ENCODE peak calls at places on chromosome X, in six cellular contexts. One of them, this sample, is unnamed.

GRCh38 chrX:154855256-154855655 is 20.8 kb upstream of the SMIM9 start:
- DNase-seq in cardiac muscle cell: no peak
- DNase-seq in NCI-H1092: no peak
- DNase-seq in HTR-8/SVneo: no peak
- DNase-seq in NCI-H774: no peak
- DNase-seq in type B pancreatic cell: no peak
- DNase-seq in this sample: no peak

GRCh38 chrX:7334253-7334935 is 186.4 kb upstream of the PUDP start:
- DNase-seq in cardiac muscle cell: no peak
- DNase-seq in NCI-H1092: no peak
- DNase-seq in HTR-8/SVneo: peak; percentile 5
- DNase-seq in NCI-H774: no peak
- DNase-seq in type B pancreatic cell: no peak
- DNase-seq in this sample: no peak

GRCh38 chrX:106300656-106301055 is 132.6 kb downstream of the PWWP3B start:
- DNase-seq in cardiac muscle cell: no peak
- DNase-seq in NCI-H1092: no peak
- DNase-seq in HTR-8/SVneo: no peak
- DNase-seq in NCI-H774: no peak
- DNase-seq in type B pancreatic cell: no peak
- DNase-seq in this sample: no peak

GRCh38 chrX:124015721-124016120 is 54.2 kb downstream of the STAG2 start:
- DNase-seq in cardiac muscle cell: no peak
- DNase-seq in NCI-H1092: no peak
- DNase-seq in HTR-8/SVneo: no peak
- DNase-seq in NCI-H774: no peak
- DNase-seq in type B pancreatic cell: no peak
- DNase-seq in this sample: no peak

GRCh38 chrX:115690554-115691216 is 129.7 kb downstream of the PLS3 start:
- DNase-seq in cardiac muscle cell: peak; percentile 87
- DNase-seq in NCI-H1092: peak; percentile 21
- DNase-seq in HTR-8/SVneo: peak; percentile 9
- DNase-seq in NCI-H774: peak; percentile 68
- DNase-seq in type B pancreatic cell: peak; percentile 74
- DNase-seq in this sample: peak; percentile 57

GRCh38 chrX:111322231-111322855 is 52.1 kb upstream of the CAPN6 start:
- DNase-seq in cardiac muscle cell: no peak
- DNase-seq in NCI-H1092: no peak
- DNase-seq in HTR-8/SVneo: no peak
- DNase-seq in NCI-H774: no peak
- DNase-seq in type B pancreatic cell: no peak
- DNase-seq in this sample: no peak

GRCh38 chrX:129721870-129722269 is 16.9 kb upstream of the XPNPEP2 start:
- DNase-seq in cardiac muscle cell: no peak
- DNase-seq in NCI-H1092: no peak
- DNase-seq in HTR-8/SVneo: no peak
- DNase-seq in NCI-H774: no peak
- DNase-seq in type B pancreatic cell: no peak
- DNase-seq in this sample: no peak

GRCh38 chrX:53379747-53380146 is 42.7 kb downstream of the SMC1A start:
- DNase-seq in cardiac muscle cell: no peak
- DNase-seq in NCI-H1092: no peak
- DNase-seq in HTR-8/SVneo: no peak
- DNase-seq in NCI-H774: no peak
- DNase-seq in type B pancreatic cell: no peak
- DNase-seq in this sample: no peak

GRCh38 chrX:152892499-152892898 is 5.4 kb upstream of the ZNF185 start:
- DNase-seq in cardiac muscle cell: no peak
- DNase-seq in NCI-H1092: no peak
- DNase-seq in HTR-8/SVneo: no peak
- DNase-seq in NCI-H774: no peak
- DNase-seq in type B pancreatic cell: no peak
- DNase-seq in this sample: no peak

GRCh38 chrX:71366674-71367256 is 608 bp downstream of the TAF1 start:
- DNase-seq in cardiac muscle cell: peak; percentile 13
- DNase-seq in NCI-H1092: no peak
- DNase-seq in HTR-8/SVneo: peak; percentile 48
- DNase-seq in NCI-H774: no peak
- DNase-seq in type B pancreatic cell: no peak
- DNase-seq in this sample: peak; percentile 5

GRCh38 chrX:41785685-41786084 is 61.7 kb downstream of the GPR82 start:
- DNase-seq in cardiac muscle cell: no peak
- DNase-seq in NCI-H1092: no peak
- DNase-seq in HTR-8/SVneo: peak; percentile 23
- DNase-seq in NCI-H774: no peak
- DNase-seq in type B pancreatic cell: no peak
- DNase-seq in this sample: no peak